ENCODE peak calls at places on chromosomes 6 and 20, in eight cellular contexts. J is HepG2, T is endothelial cell of umbilical vein, L is GM12878, V is K562, W is SK-N-SH, P is H1, H is HCT116. Y is an unnamed sample.

GRCh38 chr20:21352703-21353102 is 44.6 kb downstream of the NKX2-4 start:
- DNase-seq in J (peak), T (peak), L (no peak), V (no peak), W (no peak), P (no peak), H (no peak), Y (no peak)

GRCh38 chr20:18506744-18507143 is 996 bp upstream of the SEC23B start:
- DNase-seq in J (no peak), T (no peak), L (no peak), V (no peak), W (no peak), P (no peak), H (no peak), Y (no peak)

GRCh38 chr6:154112181-154112809 is 73.3 kb downstream of the OPRM1 start:
- DNase-seq in J (no peak), T (no peak), L (no peak), V (no peak), W (no peak), P (no peak), H (no peak), Y (no peak)

GRCh38 chr6:169044376-169045230 is 209.0 kb downstream of the THBS2 start:
- DNase-seq in J (no peak), T (no peak), L (no peak), V (no peak), W (no peak), P (no peak), H (no peak), Y (no peak)

GRCh38 chr20:60269571-60270162 is 311.4 kb downstream of the CDH26 start:
- DNase-seq in J (no peak), T (no peak), L (no peak), V (no peak), W (no peak), P (no peak), H (no peak), Y (no peak)

GRCh38 chr6:135183532-135184440 is 2.7 kb downstream of the MYB start:
- DNase-seq in J (peak), T (peak), L (no peak), V (peak), W (peak), P (peak), H (peak), Y (no peak)

GRCh38 chr20:64099086-64099786 is 8.1 kb downstream of the NPBWR2 start:
- DNase-seq in J (no peak), T (no peak), L (no peak), V (no peak), W (no peak), P (no peak), H (no peak), Y (no peak)

GRCh38 chr6:90274481-90275030 is 22.1 kb downstream of the BACH2 start:
- DNase-seq in J (no peak), T (no peak), L (no peak), V (no peak), W (no peak), P (no peak), H (no peak), Y (no peak)

GRCh38 chr6:159107451-159108260 is 61.5 kb upstream of the FNDC1 start:
- DNase-seq in J (no peak), T (no peak), L (no peak), V (no peak), W (no peak), P (peak), H (no peak), Y (no peak)

GRCh38 chr20:61848851-61849250 is 216.8 kb downstream of the TAF4 start:
- DNase-seq in J (no peak), T (no peak), L (no peak), V (no peak), W (no peak), P (no peak), H (no peak), Y (no peak)

DNA sequence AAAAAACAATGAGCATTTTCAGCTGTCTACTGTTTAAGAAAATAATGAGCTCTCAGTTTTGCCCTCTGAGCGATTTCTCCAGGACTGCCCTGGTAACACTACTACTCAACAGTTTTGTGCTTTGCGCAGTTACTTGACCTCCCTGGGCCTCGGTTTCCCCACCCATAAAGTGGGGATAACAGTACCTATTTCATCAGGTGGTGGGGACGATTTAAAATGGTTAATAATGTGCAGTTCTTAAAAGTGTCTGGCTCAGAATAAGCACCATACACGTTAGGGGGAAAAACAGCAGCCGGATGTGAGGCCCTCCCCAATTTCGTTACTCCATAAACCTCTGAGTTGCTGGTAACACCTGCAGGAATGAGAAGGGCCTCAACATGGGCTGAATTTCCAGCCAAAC is 1.1 kb upstream of the SIRT5 start:
- DNase-seq in J (no peak), T (no peak), L (no peak), V (no peak), W (no peak), P (no peak), H (no peak), Y (no peak)
- H3K4me3 ChIP-seq in J (peak), T (no peak), L (peak), V (peak), W (peak), P (peak), H (peak), Y (peak)

DNA sequence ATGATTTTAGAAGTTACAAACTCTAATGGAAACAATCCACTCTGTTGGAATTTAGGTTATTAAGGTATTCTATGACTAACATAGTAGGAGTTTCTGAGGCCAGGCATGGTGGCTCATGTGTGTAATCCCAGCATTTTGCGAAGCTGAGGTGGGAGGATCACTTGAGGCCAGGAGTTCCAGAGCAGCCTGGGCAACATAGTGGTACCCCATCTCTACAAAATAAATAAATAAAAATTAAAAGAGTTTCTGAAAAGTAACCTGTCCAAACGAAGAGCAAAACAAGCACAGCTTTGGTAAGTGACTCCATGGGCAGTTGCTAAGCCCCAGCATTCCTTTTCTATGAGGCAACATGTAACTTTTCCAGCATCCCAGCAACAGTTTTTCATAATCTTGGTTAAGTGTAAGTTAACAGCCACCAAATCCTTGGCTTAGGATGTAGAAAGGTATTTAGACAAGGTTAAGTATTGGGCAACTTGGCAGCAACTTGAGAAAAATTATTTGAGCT is 86.3 kb downstream of the SOX4 start:
- DNase-seq in J (no peak), T (no peak), L (no peak), V (no peak), W (no peak), P (no peak), H (no peak), Y (no peak)
- TF ChIP-seq POLR2AphosphoS5 in J (no peak), T (no peak), L (no peak), V (no peak), W (no peak), P (no peak), H (no peak), Y (no peak)

GRCh38 chr20:544153-544725 is 649 bp upstream of the CSNK2A1 start:
- DNase-seq in J (no peak), T (no peak), L (no peak), V (no peak), W (no peak), P (no peak), H (no peak), Y (no peak)

GRCh38 chr20:539848-540247 is 3.7 kb downstream of the CSNK2A1 start:
- DNase-seq in J (peak), T (peak), L (no peak), V (peak), W (no peak), P (no peak), H (no peak), Y (no peak)

GRCh38 chr20:540391-541201 is 3.0 kb downstream of the CSNK2A1 start:
- DNase-seq in J (peak), T (no peak), L (no peak), V (no peak), W (no peak), P (no peak), H (no peak), Y (no peak)

GRCh38 chr20:543369-544152 is at the start of gene CSNK2A1:
- DNase-seq in J (peak), T (peak), L (peak), V (peak), W (peak), P (peak), H (peak), Y (peak)

GRCh38 chr20:542777-543368 is 717 bp downstream of the CSNK2A1 start:
- DNase-seq in J (no peak), T (no peak), L (no peak), V (no peak), W (no peak), P (no peak), H (no peak), Y (no peak)
- H3K9ac ChIP-seq in J (peak), T (peak), L (peak), V (peak), W (peak), P (peak), H (peak), Y (peak)

GRCh38 chr20:842547-842940 is 9.0 kb downstream of the FAM110A start:
- DNase-seq in J (no peak), T (no peak), L (no peak), V (no peak), W (no peak), P (no peak), H (no peak), Y (no peak)
- H3K4me3 ChIP-seq in J (no peak), T (no peak), L (no peak), V (no peak), W (no peak), P (peak), H (peak), Y (no peak)

GRCh38 chr6:33288942-33289783 is at the start of the genes PFDN6 and WDR46:
- DNase-seq in J (peak), T (peak), L (peak), V (peak), W (peak), P (peak), H (peak), Y (peak)

GRCh38 chr6:33290459-33290858 is 1.1 kb downstream of the PFDN6 start:
- DNase-seq in J (no peak), T (no peak), L (no peak), V (no peak), W (no peak), P (no peak), H (no peak), Y (no peak)

GRCh38 chr6:33286946-33287914 is 1.8 kb downstream of the WDR46 start:
- DNase-seq in J (no peak), T (no peak), L (no peak), V (no peak), W (no peak), P (no peak), H (no peak), Y (no peak)

GRCh38 chr6:33288141-33288941 is 698 bp downstream of the WDR46 start:
- DNase-seq in J (no peak), T (no peak), L (no peak), V (peak), W (peak), P (no peak), H (no peak), Y (no peak)

GRCh38 chr6:33289784-33290315 is 449 bp downstream of the PFDN6 start:
- DNase-seq in J (no peak), T (no peak), L (no peak), V (no peak), W (peak), P (no peak), H (no peak), Y (no peak)
- TF ChIP-seq POLR2AphosphoS5 in J (no peak), T (no peak), L (no peak), V (no peak), W (no peak), P (no peak), H (no peak), Y (no peak)

GRCh38 chr20:53773792-53774371 is 180.2 kb upstream of the ZNF217 start:
- DNase-seq in J (peak), T (peak), L (no peak), V (no peak), W (no peak), P (no peak), H (peak), Y (no peak)
- H3K9ac ChIP-seq in J (peak), T (no peak), L (no peak), V (no peak), W (peak), P (no peak), H (peak), Y (peak)

GRCh38 chr6:156719720-156720563 is 57.2 kb upstream of the ARID1B start:
- DNase-seq in J (peak), T (peak), L (peak), V (peak), W (no peak), P (peak), H (peak), Y (no peak)
- H3K4me3 ChIP-seq in J (peak), T (no peak), L (peak), V (peak), W (no peak), P (no peak), H (peak), Y (no peak)

GRCh38 chr20:38990728-38991127 is 28.6 kb downstream of the DHX35 start:
- DNase-seq in J (no peak), T (no peak), L (no peak), V (no peak), W (no peak), P (no peak), H (no peak), Y (no peak)

GRCh38 chr20:38985603-38986170 is 23.5 kb downstream of the DHX35 start:
- DNase-seq in J (peak), T (peak), L (peak), V (no peak), W (no peak), P (no peak), H (no peak), Y (peak)

GRCh38 chr20:38985060-38985459 is 22.9 kb downstream of the DHX35 start:
- DNase-seq in J (no peak), T (no peak), L (no peak), V (no peak), W (no peak), P (no peak), H (no peak), Y (no peak)

GRCh38 chr20:38987777-38988176 is 25.6 kb downstream of the DHX35 start:
- DNase-seq in J (no peak), T (no peak), L (peak), V (no peak), W (no peak), P (no peak), H (no peak), Y (no peak)

DNA sequence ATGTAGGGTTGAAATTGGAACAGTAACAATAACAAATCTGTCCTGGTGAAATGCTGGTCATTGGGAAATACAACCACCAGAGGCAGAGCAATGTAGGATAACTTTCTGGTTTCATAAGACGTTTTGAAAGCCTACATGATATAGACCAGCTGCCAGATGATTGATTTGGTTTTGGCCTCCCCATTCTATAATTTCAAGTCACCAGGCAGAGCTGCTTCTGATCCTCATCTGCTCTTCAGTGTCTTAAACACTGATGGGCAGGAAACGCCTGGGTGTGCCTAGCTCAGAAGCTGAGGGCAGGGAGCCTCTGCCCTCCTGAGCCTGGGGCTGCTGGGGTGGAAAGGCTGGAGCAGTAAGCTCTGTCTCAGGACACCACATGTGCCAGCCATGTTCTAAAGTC is 24.5 kb downstream of the DHX35 start:
- DNase-seq in J (no peak), T (no peak), L (peak), V (no peak), W (no peak), P (no peak), H (no peak), Y (no peak)
- TF ChIP-seq POLR2AphosphoS5 in J (no peak), T (no peak), L (no peak), V (no peak), W (no peak), P (no peak), H (no peak), Y (no peak)

GRCh38 chr6:144793744-144794143 is 508.6 kb downstream of the UTRN start:
- DNase-seq in J (no peak), T (no peak), L (no peak), V (no peak), W (no peak), P (no peak), H (no peak), Y (no peak)

GRCh38 chr6:144797881-144798589 is 512.9 kb downstream of the UTRN start:
- DNase-seq in J (no peak), T (peak), L (no peak), V (no peak), W (no peak), P (no peak), H (peak), Y (no peak)

GRCh38 chr6:144796070-144796469 is 510.9 kb downstream of the UTRN start:
- DNase-seq in J (no peak), T (no peak), L (no peak), V (no peak), W (no peak), P (no peak), H (no peak), Y (no peak)
- H3K9ac ChIP-seq in J (no peak), T (no peak), L (no peak), V (no peak), W (no peak), P (no peak), H (no peak), Y (no peak)

GRCh38 chr6:156703719-156704118 is 73.5 kb upstream of the ARID1B start:
- DNase-seq in J (no peak), T (peak), L (no peak), V (no peak), W (no peak), P (no peak), H (no peak), Y (no peak)
- H3K4me3 ChIP-seq in J (no peak), T (no peak), L (no peak), V (no peak), W (no peak), P (no peak), H (no peak), Y (no peak)

Y was measured in SK-N-MC.